ENCODE peak calls at places on chromosomes 3 and 15, in ten cellular contexts. K, J, G, D, B, L, T, S, N and O are unnamed samples.

GRCh38 chr3:169965562-169965961 is 1.0 kb upstream of the SEC62 start:
- DNase-seq in T (no peak), N (no peak), K (no peak), J (no peak), B (no peak), D (no peak), L (no peak), S (no peak), G (no peak), O (no peak)

GRCh38 chr3:177481329-177481728 is 284.0 kb upstream of the TBL1XR1 start:
- DNase-seq in B (no peak), G (no peak), T (no peak), N (no peak), J (no peak), D (no peak), K (no peak), L (no peak), S (no peak), O (no peak)

GRCh38 chr3:74067296-74067695 is 442.6 kb upstream of the PDZRN3 start:
- DNase-seq in B (peak), J (no peak), G (no peak), D (peak), N (peak), K (no peak), S (no peak), L (peak), T (no peak), O (no peak)

GRCh38 chr15:86611392-86612040 is 531.8 kb downstream of the AGBL1 start:
- DNase-seq in T (no peak), D (no peak), J (no peak), L (no peak), G (no peak), N (no peak), B (no peak), K (peak), S (no peak), O (no peak)

GRCh38 chr3:14467723-14468620 is 65.6 kb downstream of the SLC6A6 start:
- DNase-seq in K (peak), D (peak), N (no peak), S (peak), J (no peak), B (peak), L (peak), G (no peak), T (peak), O (no peak)

GRCh38 chr3:44950273-44950672 is 25.7 kb downstream of the ZDHHC3 start:
- DNase-seq in D (no peak), N (no peak), L (no peak), S (no peak), B (no peak), T (peak), J (no peak), K (no peak), G (no peak), O (no peak)

GRCh38 chr3:178297732-178298131 is 238.5 kb upstream of the KCNMB2 start:
- DNase-seq in T (no peak), S (no peak), D (no peak), B (no peak), J (no peak), N (no peak), K (no peak), G (no peak), L (no peak), O (no peak)

GRCh38 chr3:8659242-8659641 is 14.6 kb upstream of the SSUH2 start:
- DNase-seq in B (no peak), J (no peak), N (no peak), K (no peak), L (no peak), D (no peak), G (no peak), S (no peak), T (no peak), O (no peak)

GRCh38 chr15:31311735-31312134 is 14.9 kb upstream of the KLF13 start:
- DNase-seq in B (no peak), T (no peak), N (no peak), J (peak), S (no peak), G (no peak), D (no peak), K (no peak), L (no peak), O (no peak)

GRCh38 chr15:78929536-78930264 is 15.1 kb downstream of the CTSH start:
- DNase-seq in D (no peak), N (no peak), J (no peak), T (no peak), S (no peak), L (no peak), G (no peak), B (no peak), K (no peak), O (no peak)

GRCh38 chr15:39963806-39964205 is 29.9 kb downstream of the EIF2AK4 start:
- DNase-seq in B (no peak), G (no peak), S (no peak), T (no peak), N (no peak), L (no peak), K (no peak), J (no peak), D (no peak), O (no peak)

GRCh38 chr3:139342054-139342453 is 1.8 kb upstream of the MRPS22 start:
- DNase-seq in J (no peak), S (no peak), N (no peak), L (no peak), K (no peak), B (no peak), T (no peak), D (no peak), G (no peak), O (no peak)

GRCh38 chr15:60370804-60371700 is 26.7 kb downstream of the ANXA2 start:
- DNase-seq in K (peak), L (peak), J (no peak), G (no peak), B (peak), N (peak), S (peak), D (no peak), T (no peak), O (peak)

GRCh38 chr15:67917037-67917436 is 77.2 kb upstream of the RNU6-1 start:
- DNase-seq in J (no peak), G (no peak), D (peak), L (no peak), K (no peak), T (no peak), S (no peak), B (no peak), N (no peak), O (no peak)

GRCh38 chr3:107753494-107753893 is 230.7 kb downstream of the BBX start:
- DNase-seq in S (peak), T (peak), B (peak), D (peak), K (peak), L (peak), N (peak), G (peak), J (peak), O (peak)

GRCh38 chr3:10725067-10725466 is 91.0 kb upstream of the SLC6A11 start:
- DNase-seq in L (no peak), J (no peak), S (no peak), T (no peak), G (no peak), K (no peak), N (no peak), B (no peak), D (no peak), O (no peak)

GRCh38 chr15:29024681-29025080 is 138.9 kb downstream of the APBA2 start:
- DNase-seq in G (no peak), L (no peak), S (no peak), N (no peak), J (no peak), D (no peak), T (no peak), B (no peak), K (no peak), O (no peak)

GRCh38 chr3:31225923-31226322 is 306.8 kb upstream of the STT3B start:
- DNase-seq in D (no peak), S (no peak), J (no peak), B (no peak), L (no peak), N (no peak), K (no peak), T (no peak), G (no peak), O (no peak)

GRCh38 chr3:160475889-160476288 is 26.3 kb upstream of the TRIM59 start:
- DNase-seq in G (no peak), J (no peak), S (no peak), T (no peak), B (peak), K (no peak), D (no peak), N (no peak), L (no peak), O (no peak)

GRCh38 chr3:139418144-139418543 is 28.7 kb upstream of the COPB2 start:
- DNase-seq in D (no peak), S (peak), T (no peak), L (no peak), G (no peak), J (no peak), N (no peak), B (no peak), K (no peak), O (peak)

GRCh38 chr3:42831321-42831713 is 22.1 kb downstream of the ACKR2 start:
- DNase-seq in L (peak), S (peak), K (peak), D (peak), J (peak), N (peak), T (peak), G (peak), B (peak), O (peak)

GRCh38 chr3:42763023-42763422 is 10.0 kb downstream of the CCDC13 start:
- DNase-seq in J (no peak), S (no peak), N (no peak), K (no peak), G (peak), L (peak), B (peak), T (no peak), D (no peak), O (no peak)

GRCh38 chr3:171088984-171089754 is 62.6 kb upstream of the SLC2A2 start:
- DNase-seq in N (no peak), D (no peak), G (peak), T (no peak), S (no peak), J (no peak), L (peak), K (no peak), B (peak), O (peak)

GRCh38 chr15:39434751-39435238 is 146.1 kb upstream of the THBS1 start:
- DNase-seq in N (no peak), D (no peak), B (no peak), T (no peak), J (peak), S (no peak), G (no peak), K (no peak), L (no peak), O (no peak)

GRCh38 chr3:184008161-184008560 is 9.5 kb downstream of the ABCC5 start:
- DNase-seq in N (no peak), G (no peak), J (no peak), B (no peak), K (no peak), D (no peak), S (no peak), L (no peak), T (no peak), O (no peak)

GRCh38 chr15:60830479-60830878 is 351.5 kb upstream of the ICE2 start:
- DNase-seq in J (no peak), D (no peak), L (no peak), N (no peak), S (no peak), B (peak), T (no peak), K (no peak), G (no peak), O (no peak)

GRCh38 chr15:45919806-45920205 is 285.0 kb downstream of the SQOR start:
- DNase-seq in D (no peak), G (no peak), N (no peak), J (no peak), K (no peak), B (peak), L (no peak), T (no peak), S (peak), O (no peak)

GRCh38 chr3:50352762-50353161 is 2.1 kb downstream of the CYB561D2 start:
- DNase-seq in K (no peak), L (no peak), D (no peak), J (no peak), G (no peak), T (no peak), N (no peak), S (no peak), B (peak), O (no peak)

GRCh38 chr3:147816770-147817169 is 407.6 kb downstream of the ZIC1 start:
- DNase-seq in K (no peak), D (no peak), G (no peak), J (no peak), B (peak), N (no peak), L (no peak), T (no peak), S (peak), O (no peak)

GRCh38 chr3:40055956-40056355 is 246.5 kb downstream of the MYRIP start:
- DNase-seq in N (no peak), L (no peak), D (no peak), K (no peak), S (no peak), G (no peak), T (no peak), B (no peak), J (no peak), O (no peak)

GRCh38 chr3:14124223-14124614 is 451 bp downstream of the CHCHD4 start:
- DNase-seq in S (peak), T (peak), G (peak), K (peak), D (peak), B (peak), L (peak), N (peak), J (peak), O (no peak)

GRCh38 chr3:14806641-14807263 is 12.0 kb upstream of the FGD5 start:
- DNase-seq in N (no peak), B (peak), L (no peak), T (no peak), D (no peak), S (peak), J (no peak), G (no peak), K (no peak), O (no peak)